ENCODE peak calls at places on chromosome 5, in seven cellular contexts. R is T-helper 2 cell; W is transverse colon; P is aorta; D is HT1080; T is activated CD8-positive, alpha-beta memory T cell treated with anti-CD3 and anti-CD28 coated beads, Interleukin-2, amount 10 ng/mL, durations not matched to agents 7 days and 5 days; Z is cardiac fibroblast. F is an unnamed sample.
A peak's percentile ranks its signal among the peaks of the same experiment; 100 is the strongest.

GRCh38 chr5:103562084-103562452 is 521 bp downstream of the NUDT12 start:
- DNase-seq in D (peak; percentile 3), Z (no peak), P (no peak), T (no peak), W (peak; percentile 25), R (no peak), F (no peak)

GRCh38 chr5:122120957-122121356 is 8.4 kb upstream of the ZNF474 start:
- DNase-seq in R (no peak), T (no peak), P (no peak), W (no peak), Z (peak; percentile 75), D (peak; percentile 86), F (no peak)

GRCh38 chr5:122880170-122880689 is 34.8 kb downstream of the SNX24 start:
- DNase-seq in D (no peak), T (no peak), P (no peak), Z (no peak), W (no peak), R (no peak), F (no peak)

GRCh38 chr5:123502120-123502519 is 9.9 kb upstream of the CSNK1G3 start:
- DNase-seq in P (no peak), T (no peak), R (no peak), D (no peak), W (no peak), Z (no peak), F (no peak)

GRCh38 chr5:67308988-67309688 is 112.5 kb upstream of the CD180 start:
- DNase-seq in D (no peak), W (no peak), T (no peak), Z (no peak), R (no peak), P (no peak), F (no peak)

GRCh38 chr5:170632266-170632984 is 128.6 kb downstream of the KCNIP1 start:
- DNase-seq in R (no peak), Z (no peak), T (no peak), W (no peak), D (no peak), P (no peak), F (peak; percentile 59)

GRCh38 chr5:142900926-142901325 is 130.7 kb downstream of the ARHGAP26 start:
- DNase-seq in T (no peak), D (peak; percentile 54), Z (peak; percentile 28), P (no peak), R (no peak), W (no peak), F (no peak)

GRCh38 chr5:58248221-58248620 is 211.7 kb downstream of the PLK2 start:
- DNase-seq in Z (no peak), W (no peak), R (no peak), D (no peak), P (no peak), T (no peak), F (no peak)

F was measured in RWPE2.